ENCODE peak calls at places on chromosomes 12 and 14, in seven cellular contexts. T is A549, L is tibial artery, O is PC-3, C is H9, M is suprapubic skin, X is K562. A is an unnamed sample.

GRCh38 chr12:119328111-119328510 is 6.4 kb upstream of the CCDC60 start:
- DNase-seq in X (peak; percentile 51), O (peak; percentile 12), M (no peak), L (no peak), C (peak; percentile 82), T (peak; percentile 12), A (peak; percentile 36)

GRCh38 chr12:131764738-131765137 is 53.8 kb downstream of the SFSWAP start:
- DNase-seq in O (no peak), X (no peak), M (no peak), L (no peak), T (no peak), C (no peak), A (no peak)

GRCh38 chr12:64459388-64460024 is 7.6 kb downstream of the TBK1 start:
- DNase-seq in M (no peak), C (no peak), O (no peak), L (no peak), X (no peak), T (no peak), A (no peak)

GRCh38 chr12:122319312-122319638 is 53.0 kb upstream of the VPS33A start:
- DNase-seq in L (no peak), C (no peak), O (no peak), T (no peak), X (no peak), M (no peak), A (no peak)

GRCh38 chr12:108700833-108701450 is 30.4 kb downstream of the CORO1C start:
- DNase-seq in O (no peak), T (no peak), M (no peak), C (no peak), L (no peak), X (no peak), A (no peak)

GRCh38 chr12:69042557-69042956 is 109.6 kb upstream of the CPM start:
- DNase-seq in M (no peak), L (no peak), X (no peak), O (no peak), T (no peak), C (no peak), A (no peak)

GRCh38 chr12:68641138-68641537 is 30.4 kb downstream of the RAP1B start:
- DNase-seq in L (no peak), M (no peak), T (no peak), O (no peak), X (no peak), C (no peak), A (no peak)

GRCh38 chr12:32399373-32400113 is at the start of gene FGD4:
- DNase-seq in C (peak; percentile 95), T (peak; percentile 88), L (peak; percentile 86), M (peak; percentile 90), O (peak; percentile 81), X (peak; percentile 68), A (peak; percentile 81)

GRCh38 chr12:122006186-122006926 is 15.3 kb upstream of the BCL7A start:
- DNase-seq in X (no peak), L (no peak), T (no peak), M (no peak), C (no peak), O (no peak), A (no peak)

GRCh38 chr12:113803829-113804140 is 162.3 kb downstream of the RBM19 start:
- DNase-seq in L (no peak), O (no peak), M (no peak), C (no peak), T (no peak), X (no peak), A (no peak)

GRCh38 chr14:77601846-77602609 is 14.4 kb downstream of the SPTLC2 start:
- DNase-seq in X (no peak), M (no peak), T (no peak), L (no peak), O (peak; percentile 38), C (no peak), A (no peak)

GRCh38 chr12:5442251-5443006 is 10.5 kb downstream of the NTF3 start:
- DNase-seq in M (no peak), L (no peak), T (peak; percentile 24), O (peak; percentile 51), C (no peak), X (peak; percentile 18), A (no peak)
- TF ChIP-seq CTCF in M (peak; percentile 3), L (peak; percentile 60), T (peak; percentile 43), O (peak; percentile 58), C (peak; percentile 79), X (peak; percentile 74), A (no peak)

DNA sequence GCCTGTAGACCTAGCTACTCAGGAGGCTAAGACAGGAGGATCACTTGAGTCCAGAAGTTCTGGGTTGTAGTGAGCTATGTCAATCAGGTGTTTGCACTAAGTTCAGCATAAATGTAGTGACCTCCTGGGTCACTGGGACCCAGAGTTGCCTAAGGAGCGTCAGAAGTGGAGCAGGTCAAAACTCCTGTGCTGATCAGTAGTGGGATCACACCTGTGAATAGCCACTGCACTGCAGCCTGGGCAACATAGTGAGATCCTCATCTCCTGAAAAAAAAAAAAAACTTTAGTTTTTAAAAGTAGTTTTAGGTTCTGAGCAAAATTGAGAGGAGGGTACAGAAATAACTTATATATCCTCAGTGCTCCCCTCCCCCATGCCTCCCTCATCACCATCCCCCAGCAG is 42.2 kb downstream of the MRPL42 start:
- DNase-seq in O (no peak), M (no peak), C (no peak), L (no peak), X (no peak), T (no peak), A (no peak)
- TF ChIP-seq CTCF in O (no peak), M (no peak), C (no peak), L (no peak), X (no peak), T (no peak), A (no peak)

DNA sequence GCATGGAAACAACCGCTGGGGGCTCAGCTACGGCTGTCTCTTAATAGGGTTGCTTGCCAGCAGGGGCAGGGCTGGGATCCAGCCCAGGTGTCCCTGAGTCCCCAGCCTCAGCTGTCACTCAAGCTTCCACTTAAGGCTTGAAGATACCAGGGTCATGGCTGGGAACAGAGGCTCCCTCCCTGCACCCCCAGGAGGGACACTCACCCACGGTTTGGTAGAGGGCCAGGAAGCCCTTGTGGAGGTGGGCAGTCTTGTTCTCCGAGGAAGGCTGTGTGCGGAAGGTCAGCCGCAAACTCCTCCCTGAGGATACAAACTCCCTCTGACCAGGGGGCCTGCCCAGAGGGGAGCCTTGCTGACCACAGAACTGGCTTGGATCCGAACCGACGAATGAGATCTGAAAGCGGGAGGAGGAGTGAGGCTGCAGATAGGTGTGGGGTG is 7.3 kb downstream of the C1RL start:
- DNase-seq in C (no peak), M (peak; percentile 76), X (no peak), L (no peak), T (no peak), O (no peak), A (no peak)
- TF ChIP-seq CTCF in C (no peak), M (no peak), X (no peak), L (no peak), T (no peak), O (no peak), A (no peak)

GRCh38 chr12:5246196-5246595 is 185.7 kb upstream of the NTF3 start:
- DNase-seq in T (no peak), M (no peak), C (peak; percentile 91), L (no peak), X (no peak), O (no peak), A (no peak)

GRCh38 chr12:5247144-5247543 is 184.8 kb upstream of the NTF3 start:
- DNase-seq in M (no peak), L (no peak), X (no peak), C (no peak), O (no peak), T (no peak), A (no peak)

GRCh38 chr12:5242440-5242839 is 189.5 kb upstream of the NTF3 start:
- DNase-seq in T (no peak), X (no peak), C (no peak), L (no peak), M (no peak), O (no peak), A (no peak)

GRCh38 chr12:5244513-5244972 is 187.4 kb upstream of the NTF3 start:
- DNase-seq in O (no peak), M (no peak), C (peak; percentile 69), T (no peak), X (peak; percentile 16), L (no peak), A (no peak)

DNA sequence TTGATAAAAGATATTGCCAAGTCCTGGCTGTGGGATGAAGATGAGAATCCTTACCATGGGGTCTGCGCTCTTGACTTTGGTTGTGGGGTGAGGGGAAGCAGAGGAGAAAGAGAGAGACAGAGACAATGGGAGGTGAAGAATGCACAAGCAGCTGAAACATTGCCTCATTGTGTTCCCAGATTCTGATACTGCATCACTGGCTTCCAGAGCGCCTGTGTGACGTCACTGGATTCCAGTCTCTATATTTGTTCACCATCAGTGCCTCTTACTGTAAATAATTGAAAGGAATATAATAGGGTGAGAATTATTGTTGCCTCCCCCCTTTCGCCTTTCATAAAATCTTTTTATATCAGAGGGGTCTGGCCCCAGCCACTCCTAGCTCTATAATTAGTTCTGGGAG is 188.9 kb upstream of the NTF3 start:
- DNase-seq in X (no peak), C (no peak), O (no peak), L (no peak), M (no peak), T (no peak), A (no peak)
- TF ChIP-seq CTCF in X (no peak), C (no peak), O (no peak), L (no peak), M (no peak), T (no peak), A (no peak)

GRCh38 chr14:102914474-102915291 is 7.8 kb upstream of the AMN start:
- DNase-seq in X (no peak), C (no peak), O (no peak), T (no peak), L (no peak), M (no peak), A (no peak)

GRCh38 chr14:102911541-102911951 is 10.9 kb upstream of the AMN start:
- DNase-seq in O (no peak), X (no peak), C (no peak), L (no peak), T (no peak), M (peak; percentile 59), A (no peak)

GRCh38 chr14:102915292-102916110 is 7.0 kb upstream of the AMN start:
- DNase-seq in C (no peak), O (no peak), L (no peak), T (no peak), X (no peak), M (no peak), A (no peak)

GRCh38 chr14:102911991-102912761 is 10.3 kb upstream of the AMN start:
- DNase-seq in T (no peak), C (no peak), L (no peak), X (no peak), M (no peak), O (no peak), A (no peak)

DNA sequence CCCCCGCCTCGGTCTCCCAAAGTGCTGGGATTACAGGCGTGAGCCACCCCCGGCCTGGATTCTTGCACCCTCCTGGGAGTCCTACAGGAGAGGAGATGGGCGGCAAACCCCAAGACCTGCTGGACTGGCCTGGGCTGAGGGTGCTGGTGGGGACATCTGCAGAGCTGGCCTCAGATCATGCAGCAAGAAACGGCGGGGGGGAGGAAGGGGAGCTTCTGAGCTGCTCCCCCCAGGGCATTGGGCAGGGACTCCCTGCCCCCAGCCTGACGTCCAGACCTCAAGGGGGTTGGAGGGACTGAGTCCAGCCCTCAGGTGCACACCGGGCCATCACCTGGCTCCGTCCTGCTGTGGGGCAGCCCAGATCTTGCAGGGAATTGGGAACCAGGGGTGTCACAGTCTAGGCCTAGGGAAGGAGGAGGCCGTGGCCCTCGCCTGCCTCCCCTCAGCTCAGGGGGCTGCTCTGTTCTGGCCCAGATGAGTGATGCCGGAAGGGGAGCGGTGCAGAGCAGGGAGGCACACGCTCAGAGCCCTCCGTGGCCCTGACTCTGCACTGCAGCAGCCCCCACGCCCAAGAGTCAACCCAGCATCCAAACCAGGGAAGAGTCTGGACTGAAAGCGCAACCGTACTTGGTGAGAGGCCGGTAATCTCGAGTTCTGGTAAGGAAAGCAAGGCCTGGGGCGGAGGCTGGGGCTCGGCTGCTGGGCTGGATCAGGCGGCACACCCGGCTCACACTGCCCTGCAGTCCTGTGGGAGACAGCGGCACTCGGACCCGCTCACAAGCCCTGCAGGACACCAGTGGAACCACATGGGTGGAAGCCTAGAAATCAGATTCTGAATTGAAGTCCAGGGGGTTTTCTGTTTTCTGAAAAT is 8.9 kb upstream of the AMN start:
- DNase-seq in O (no peak), X (no peak), M (peak; percentile 71), T (peak; percentile 43), L (no peak), C (no peak), A (no peak)
- TF ChIP-seq CTCF in O (no peak), X (no peak), M (no peak), T (no peak), L (no peak), C (no peak), A (no peak)

A was measured in endothelial cell.